ENCODE peak calls at places on chromosomes 3 and 15, in six cellular contexts. One of them, this sample, is unnamed.
A peak's percentile ranks its signal among the peaks of the same experiment; 100 is the strongest.

GRCh38 chr3:194905696-194906095 is 220.0 kb downstream of the FAM43A start:
- DNase-seq in KBM-7: no peak
- DNase-seq in AG09319: peak; percentile 38
- DNase-seq in NCI-H1694: no peak
- DNase-seq in fibroblast of the aortic adventitia: peak; percentile 12
- DNase-seq in activated T-cell treated with anti-CD3 and anti-CD28 coated beads, Interleukin-2, amount 50 U/mL, for 48 hours: no peak
- DNase-seq in this sample: no peak

GRCh38 chr3:155859859-155860258 is 5.6 kb upstream of the SLC33A1 start:
- DNase-seq in KBM-7: peak; percentile 44
- DNase-seq in AG09319: no peak
- DNase-seq in NCI-H1694: peak; percentile 6
- DNase-seq in fibroblast of the aortic adventitia: peak; percentile 51
- DNase-seq in activated T-cell treated with anti-CD3 and anti-CD28 coated beads, Interleukin-2, amount 50 U/mL, for 48 hours: no peak
- DNase-seq in this sample: no peak

GRCh38 chr3:25594007-25594502 is 70.7 kb downstream of the TOP2B start:
- DNase-seq in KBM-7: peak; percentile 67
- DNase-seq in AG09319: peak; percentile 66
- DNase-seq in NCI-H1694: no peak
- DNase-seq in fibroblast of the aortic adventitia: peak; percentile 88
- DNase-seq in activated T-cell treated with anti-CD3 and anti-CD28 coated beads, Interleukin-2, amount 50 U/mL, for 48 hours: no peak
- DNase-seq in this sample: peak; percentile 75

GRCh38 chr3:385151-385550 is 188.6 kb downstream of the CHL1 start:
- DNase-seq in KBM-7: no peak
- DNase-seq in AG09319: no peak
- DNase-seq in NCI-H1694: no peak
- DNase-seq in fibroblast of the aortic adventitia: no peak
- DNase-seq in activated T-cell treated with anti-CD3 and anti-CD28 coated beads, Interleukin-2, amount 50 U/mL, for 48 hours: no peak
- DNase-seq in this sample: no peak

GRCh38 chr15:35911052-35911780 is 365.3 kb upstream of the DPH6 start:
- DNase-seq in KBM-7: no peak
- DNase-seq in AG09319: no peak
- DNase-seq in NCI-H1694: no peak
- DNase-seq in fibroblast of the aortic adventitia: no peak
- DNase-seq in activated T-cell treated with anti-CD3 and anti-CD28 coated beads, Interleukin-2, amount 50 U/mL, for 48 hours: no peak
- DNase-seq in this sample: no peak

GRCh38 chr15:47477253-47477652 is 240.1 kb upstream of the SEMA6D start:
- DNase-seq in KBM-7: no peak
- DNase-seq in AG09319: no peak
- DNase-seq in NCI-H1694: no peak
- DNase-seq in fibroblast of the aortic adventitia: no peak
- DNase-seq in activated T-cell treated with anti-CD3 and anti-CD28 coated beads, Interleukin-2, amount 50 U/mL, for 48 hours: no peak
- DNase-seq in this sample: no peak

GRCh38 chr15:37079726-37080125 is 20.6 kb downstream of the MEIS2 start:
- DNase-seq in KBM-7: no peak
- DNase-seq in AG09319: peak; percentile 39
- DNase-seq in NCI-H1694: peak; percentile 17
- DNase-seq in fibroblast of the aortic adventitia: peak; percentile 94
- DNase-seq in activated T-cell treated with anti-CD3 and anti-CD28 coated beads, Interleukin-2, amount 50 U/mL, for 48 hours: no peak
- DNase-seq in this sample: no peak

GRCh38 chr3:44880284-44880683 is 5.9 kb downstream of the TGM4 start:
- DNase-seq in KBM-7: no peak
- DNase-seq in AG09319: no peak
- DNase-seq in NCI-H1694: no peak
- DNase-seq in fibroblast of the aortic adventitia: no peak
- DNase-seq in activated T-cell treated with anti-CD3 and anti-CD28 coated beads, Interleukin-2, amount 50 U/mL, for 48 hours: no peak
- DNase-seq in this sample: no peak

GRCh38 chr15:22226034-22226790 is 145.9 kb downstream of the OR4M2 start:
- DNase-seq in KBM-7: no peak
- DNase-seq in AG09319: no peak
- DNase-seq in NCI-H1694: no peak
- DNase-seq in fibroblast of the aortic adventitia: no peak
- DNase-seq in activated T-cell treated with anti-CD3 and anti-CD28 coated beads, Interleukin-2, amount 50 U/mL, for 48 hours: no peak
- DNase-seq in this sample: no peak

GRCh38 chr3:179260949-179261765 is 10.2 kb upstream of the KCNMB3 start:
- DNase-seq in KBM-7: no peak
- DNase-seq in AG09319: peak; percentile 23
- DNase-seq in NCI-H1694: no peak
- DNase-seq in fibroblast of the aortic adventitia: peak; percentile 54
- DNase-seq in activated T-cell treated with anti-CD3 and anti-CD28 coated beads, Interleukin-2, amount 50 U/mL, for 48 hours: peak; percentile 78
- DNase-seq in this sample: no peak